ENCODE peak calls at places on chromosomes 6 and 20, in five cellular contexts. One of them, this sample, is unnamed.

GRCh38 chr6:72149715-72150114 is 263.4 kb downstream of the RIMS1 start:
- DNase-seq in WTC11: no peak
- DNase-seq in HS-27A: no peak
- DNase-seq in astrocyte of the cerebellum: peak
- DNase-seq in RKO: no peak
- DNase-seq in this sample: no peak

GRCh38 chr6:123925360-123925759 is 121.7 kb downstream of the NKAIN2 start:
- DNase-seq in WTC11: no peak
- DNase-seq in HS-27A: no peak
- DNase-seq in astrocyte of the cerebellum: peak
- DNase-seq in RKO: no peak
- DNase-seq in this sample: no peak

GRCh38 chr20:47568019-47568418 is 66.3 kb downstream of the NCOA3 start:
- DNase-seq in WTC11: no peak
- DNase-seq in HS-27A: peak
- DNase-seq in astrocyte of the cerebellum: peak
- DNase-seq in RKO: no peak
- DNase-seq in this sample: no peak

GRCh38 chr6:44626608-44627007 is 239.1 kb downstream of the CDC5L start:
- DNase-seq in WTC11: no peak
- DNase-seq in HS-27A: no peak
- DNase-seq in astrocyte of the cerebellum: no peak
- DNase-seq in RKO: no peak
- DNase-seq in this sample: no peak

GRCh38 chr20:40786336-40786735 is 97.3 kb upstream of the MAFB start:
- DNase-seq in WTC11: no peak
- DNase-seq in HS-27A: no peak
- DNase-seq in astrocyte of the cerebellum: no peak
- DNase-seq in RKO: no peak
- DNase-seq in this sample: no peak

GRCh38 chr6:66496659-66497058 is 789.6 kb upstream of the EYS start:
- DNase-seq in WTC11: no peak
- DNase-seq in HS-27A: no peak
- DNase-seq in astrocyte of the cerebellum: no peak
- DNase-seq in RKO: peak
- DNase-seq in this sample: peak

GRCh38 chr20:39775110-39775509 is 813.0 kb downstream of the DHX35 start:
- DNase-seq in WTC11: no peak
- DNase-seq in HS-27A: no peak
- DNase-seq in astrocyte of the cerebellum: peak
- DNase-seq in RKO: no peak
- DNase-seq in this sample: no peak

GRCh38 chr6:154488276-154488627 is 22.2 kb downstream of the CNKSR3 start:
- DNase-seq in WTC11: no peak
- DNase-seq in HS-27A: no peak
- DNase-seq in astrocyte of the cerebellum: no peak
- DNase-seq in RKO: no peak
- DNase-seq in this sample: no peak

GRCh38 chr6:125231133-125231532 is 70.6 kb downstream of the HDDC2 start:
- DNase-seq in WTC11: no peak
- DNase-seq in HS-27A: no peak
- DNase-seq in astrocyte of the cerebellum: no peak
- DNase-seq in RKO: no peak
- DNase-seq in this sample: no peak

GRCh38 chr6:35295521-35296315 is 1.9 kb upstream of the DEF6 start:
- DNase-seq in WTC11: no peak
- DNase-seq in HS-27A: no peak
- DNase-seq in astrocyte of the cerebellum: no peak
- DNase-seq in RKO: no peak
- DNase-seq in this sample: no peak

GRCh38 chr20:47551841-47552240 is 50.2 kb downstream of the NCOA3 start:
- DNase-seq in WTC11: no peak
- DNase-seq in HS-27A: no peak
- DNase-seq in astrocyte of the cerebellum: no peak
- DNase-seq in RKO: peak
- DNase-seq in this sample: no peak

GRCh38 chr6:55866110-55866509 is 9.3 kb downstream of the BMP5 start:
- DNase-seq in WTC11: no peak
- DNase-seq in HS-27A: no peak
- DNase-seq in astrocyte of the cerebellum: no peak
- DNase-seq in RKO: no peak
- DNase-seq in this sample: no peak

GRCh38 chr6:40763001-40763400 is 175.8 kb upstream of the LRFN2 start:
- DNase-seq in WTC11: no peak
- DNase-seq in HS-27A: no peak
- DNase-seq in astrocyte of the cerebellum: no peak
- DNase-seq in RKO: no peak
- DNase-seq in this sample: no peak

GRCh38 chr20:59153355-59153681 is 10.3 kb upstream of the ZNF831 start:
- DNase-seq in WTC11: no peak
- DNase-seq in HS-27A: no peak
- DNase-seq in astrocyte of the cerebellum: no peak
- DNase-seq in RKO: no peak
- DNase-seq in this sample: no peak